ENCODE peak calls at places on chromosomes 11 and 22, in five cellular contexts. One of them, this sample, is unnamed.

GRCh38 chr11:92739020-92739419 is 230.4 kb upstream of the MTNR1B start:
- DNase-seq in NCI-H1092 treated with DMSO at 0.1 percent for 48 hours: no peak
- DNase-seq in HS-27A: no peak
- DNase-seq in cardiac fibroblast: peak
- DNase-seq in pons: no peak
- DNase-seq in this sample: no peak

GRCh38 chr11:65615950-65616574 is 486 bp downstream of the PCNX3 start:
- DNase-seq in NCI-H1092 treated with DMSO at 0.1 percent for 48 hours: peak
- DNase-seq in HS-27A: no peak
- DNase-seq in cardiac fibroblast: peak
- DNase-seq in pons: no peak
- DNase-seq in this sample: no peak

GRCh38 chr11:117259417-117259816 is 26.9 kb downstream of the RNF214 start:
- DNase-seq in NCI-H1092 treated with DMSO at 0.1 percent for 48 hours: no peak
- DNase-seq in HS-27A: no peak
- DNase-seq in cardiac fibroblast: peak
- DNase-seq in pons: no peak
- DNase-seq in this sample: no peak

GRCh38 chr22:42269407-42270177 is 861 bp downstream of the TCF20 start:
- DNase-seq in NCI-H1092 treated with DMSO at 0.1 percent for 48 hours: no peak
- DNase-seq in HS-27A: no peak
- DNase-seq in cardiac fibroblast: peak
- DNase-seq in pons: no peak
- DNase-seq in this sample: no peak

GRCh38 chr11:27653990-27654758 is 46.1 kb downstream of the BDNF start:
- DNase-seq in NCI-H1092 treated with DMSO at 0.1 percent for 48 hours: no peak
- DNase-seq in HS-27A: no peak
- DNase-seq in cardiac fibroblast: no peak
- DNase-seq in pons: no peak
- DNase-seq in this sample: no peak

GRCh38 chr22:43921361-43921760 is 2.2 kb upstream of the PNPLA3 start:
- DNase-seq in NCI-H1092 treated with DMSO at 0.1 percent for 48 hours: no peak
- DNase-seq in HS-27A: peak
- DNase-seq in cardiac fibroblast: peak
- DNase-seq in pons: peak
- DNase-seq in this sample: no peak

GRCh38 chr11:60899021-60899936 is 7.1 kb downstream of the PRPF19 start:
- DNase-seq in NCI-H1092 treated with DMSO at 0.1 percent for 48 hours: peak
- DNase-seq in HS-27A: no peak
- DNase-seq in cardiac fibroblast: peak
- DNase-seq in pons: peak
- DNase-seq in this sample: no peak

GRCh38 chr11:84969103-84969502 is 658.0 kb downstream of the DLG2 start:
- DNase-seq in NCI-H1092 treated with DMSO at 0.1 percent for 48 hours: no peak
- DNase-seq in HS-27A: no peak
- DNase-seq in cardiac fibroblast: peak
- DNase-seq in pons: no peak
- DNase-seq in this sample: no peak

GRCh38 chr11:67538823-67539505 is 15.7 kb upstream of the CABP2 start:
- DNase-seq in NCI-H1092 treated with DMSO at 0.1 percent for 48 hours: no peak
- DNase-seq in HS-27A: no peak
- DNase-seq in cardiac fibroblast: no peak
- DNase-seq in pons: no peak
- DNase-seq in this sample: no peak

GRCh38 chr22:20396639-20397038 is 2.7 kb downstream of the ZNF74 start:
- DNase-seq in NCI-H1092 treated with DMSO at 0.1 percent for 48 hours: no peak
- DNase-seq in HS-27A: no peak
- DNase-seq in cardiac fibroblast: peak
- DNase-seq in pons: no peak
- DNase-seq in this sample: no peak

This sample was measured in thoracic aorta.